ENCODE peak calls at places on chromosome 17, in nine cellular contexts. W is prostate gland; L is bronchial epithelial cell; I is left cardiac atrium; T is stimulated activated CD4-positive, alpha-beta T cell treated with anti-CD3 and anti-CD28 coated beads, Interleukin-2, amount 100 ng/mL, for 24 hours; H is CD8-positive, alpha-beta memory T cell; U is endodermal cell; P is HTR-8/SVneo; K is T1000. Q is an unnamed sample.

GRCh38 chr17:21287703-21288449 is 3.4 kb downstream of the MAP2K3 start:
- DNase-seq in U (no peak), I (peak), L (peak), P (peak), W (peak), T (peak), H (peak), K (peak), Q (peak)

GRCh38 chr17:39722965-39723848 is 7.1 kb downstream of the MIEN1 start:
- DNase-seq in P (no peak), U (peak), W (no peak), T (peak), H (no peak), I (no peak), K (no peak), L (no peak), Q (no peak)

GRCh38 chr17:28495626-28496025 is 10.5 kb upstream of the FOXN1 start:
- DNase-seq in U (no peak), W (no peak), K (no peak), H (no peak), P (no peak), T (no peak), L (no peak), I (no peak), Q (no peak)

GRCh38 chr17:10144456-10144855 is 54.0 kb downstream of the GAS7 start:
- DNase-seq in H (no peak), T (no peak), L (no peak), P (no peak), U (no peak), W (no peak), I (no peak), K (no peak), Q (no peak)

GRCh38 chr17:2050246-2050866 is 4.5 kb upstream of the HIC1 start:
- DNase-seq in T (peak), K (peak), I (peak), H (peak), U (peak), P (no peak), W (peak), L (no peak), Q (peak)

GRCh38 chr17:45784583-45785372 is 658 bp downstream of the CRHR1 start:
- DNase-seq in T (peak), U (peak), L (no peak), I (no peak), K (no peak), H (peak), P (peak), W (peak), Q (peak)

GRCh38 chr17:74677558-74678466 is 34.9 kb downstream of the CD300LF start:
- DNase-seq in H (no peak), W (no peak), I (peak), U (peak), L (peak), P (no peak), T (no peak), K (no peak), Q (no peak)

GRCh38 chr17:81097134-81097942 is 62.4 kb downstream of the BAIAP2 start:
- DNase-seq in H (peak), W (peak), L (peak), K (peak), P (peak), U (peak), T (peak), I (peak), Q (peak)

GRCh38 chr17:2054740-2055493 is at the start of gene HIC1:
- DNase-seq in P (peak), T (peak), H (peak), U (peak), W (peak), K (peak), L (peak), I (peak), Q (peak)

GRCh38 chr17:7780736-7781135 is 53.3 kb upstream of the KDM6B start:
- DNase-seq in I (no peak), W (no peak), T (no peak), P (no peak), H (no peak), L (no peak), K (no peak), U (no peak), Q (no peak)

GRCh38 chr17:33520404-33521032 is 227.4 kb upstream of the ASIC2 start:
- DNase-seq in I (peak), P (peak), H (no peak), K (no peak), U (peak), T (peak), W (peak), L (peak), Q (no peak)

GRCh38 chr17:47806913-47807255 is 14.7 kb downstream of the OSBPL7 start:
- DNase-seq in I (no peak), W (no peak), U (peak), H (no peak), K (no peak), P (no peak), T (no peak), L (no peak), Q (no peak)

GRCh38 chr17:55117063-55117611 is 147.6 kb upstream of the HLF start:
- DNase-seq in T (no peak), U (no peak), K (no peak), H (no peak), L (peak), W (no peak), I (no peak), P (no peak), Q (no peak)

GRCh38 chr17:9427460-9428315 is 147.9 kb downstream of the STX8 start:
- DNase-seq in K (no peak), W (no peak), U (peak), P (no peak), I (no peak), H (no peak), T (no peak), L (peak), Q (no peak)

GRCh38 chr17:69567130-69567529 is 152.6 kb downstream of the MAP2K6 start:
- DNase-seq in U (peak), T (no peak), H (no peak), I (no peak), K (no peak), L (peak), W (no peak), P (no peak), Q (no peak)

GRCh38 chr17:39661044-39661406 is 4.1 kb upstream of the TCAP start:
- DNase-seq in I (peak), H (no peak), W (no peak), K (no peak), U (no peak), L (no peak), P (no peak), T (no peak), Q (no peak)

GRCh38 chr17:62591323-62591722 is 36.1 kb upstream of the MRC2 start:
- DNase-seq in L (no peak), W (no peak), I (no peak), T (no peak), U (no peak), K (no peak), H (no peak), P (no peak), Q (no peak)

GRCh38 chr17:69412336-69412735 is 2.2 kb upstream of the MAP2K6 start:
- DNase-seq in T (no peak), I (no peak), H (no peak), L (no peak), K (no peak), W (no peak), P (no peak), U (peak), Q (no peak)

GRCh38 chr17:77356109-77356689 is 215.4 kb downstream of the SEC14L1 start:
- DNase-seq in U (peak), L (peak), H (no peak), P (peak), T (no peak), K (peak), W (no peak), I (no peak), Q (peak)

GRCh38 chr17:68709995-68710780 is 109.0 kb upstream of the FAM20A start:
- DNase-seq in W (no peak), I (no peak), P (no peak), U (no peak), T (no peak), H (no peak), K (no peak), L (no peak), Q (no peak)

GRCh38 chr17:80030730-80031410 is 4.8 kb downstream of the TBC1D16 start:
- DNase-seq in W (peak), K (no peak), L (peak), I (no peak), T (no peak), H (no peak), U (no peak), P (no peak), Q (peak)

GRCh38 chr17:32801193-32801592 is 75.7 kb downstream of the MYO1D start:
- DNase-seq in U (no peak), I (no peak), W (no peak), K (no peak), H (no peak), T (no peak), L (no peak), P (no peak), Q (no peak)

GRCh38 chr17:48854774-48855476 is 24.1 kb downstream of the CALCOCO2 start:
- DNase-seq in L (no peak), I (no peak), U (peak), P (no peak), T (no peak), K (no peak), H (no peak), W (no peak), Q (no peak)

GRCh38 chr17:29590979-29591736 is 1.7 kb upstream of the GIT1 start:
- DNase-seq in I (peak), P (peak), T (peak), L (peak), H (peak), K (peak), W (no peak), U (no peak), Q (no peak)

GRCh38 chr17:52606098-52606497 is 447.6 kb upstream of the CA10 start:
- DNase-seq in U (no peak), I (no peak), L (peak), T (no peak), P (no peak), K (no peak), H (no peak), W (no peak), Q (no peak)

GRCh38 chr17:49779730-49780220 is 8.7 kb upstream of the KAT7 start:
- DNase-seq in L (peak), K (no peak), I (no peak), P (peak), U (no peak), H (no peak), T (no peak), W (no peak), Q (no peak)

GRCh38 chr17:38358586-38359513 is 7.2 kb downstream of the SOCS7 start:
- DNase-seq in W (peak), T (no peak), I (no peak), U (no peak), P (no peak), L (peak), H (no peak), K (no peak), Q (no peak)

GRCh38 chr17:43860927-43861622 is 14.1 kb downstream of the CD300LG start:
- DNase-seq in L (no peak), T (no peak), H (no peak), K (no peak), W (no peak), P (no peak), I (peak), U (no peak), Q (no peak)

GRCh38 chr17:78648293-78648692 is 71.1 kb upstream of the DNAH17 start:
- DNase-seq in K (no peak), T (no peak), H (no peak), P (no peak), L (no peak), U (no peak), I (no peak), W (no peak), Q (no peak)

GRCh38 chr17:57085448-57086068 is 512 bp downstream of the AKAP1 start:
- DNase-seq in P (peak), L (no peak), W (no peak), I (peak), U (peak), T (peak), H (peak), K (peak), Q (peak)

GRCh38 chr17:27366438-27366837 is 72.5 kb downstream of the WSB1 start:
- DNase-seq in H (no peak), K (no peak), L (no peak), U (no peak), T (no peak), P (no peak), W (no peak), I (no peak), Q (no peak)

GRCh38 chr17:78923660-78924453 is 1.3 kb downstream of the TIMP2 start:
- DNase-seq in W (peak), T (peak), U (peak), I (peak), H (peak), P (no peak), L (peak), K (no peak), Q (peak)

GRCh38 chr17:81065500-81065899 is 30.5 kb downstream of the BAIAP2 start:
- DNase-seq in K (no peak), I (no peak), H (no peak), U (no peak), W (no peak), T (no peak), P (no peak), L (no peak), Q (no peak)

GRCh38 chr17:33192961-33193911 is 99.9 kb downstream of the ASIC2 start:
- DNase-seq in K (no peak), H (no peak), L (no peak), U (peak), W (no peak), I (no peak), P (no peak), T (no peak), Q (no peak)

GRCh38 chr17:2214047-2214717 is 89.4 kb downstream of the SMG6 start:
- DNase-seq in W (no peak), P (peak), H (no peak), I (peak), L (peak), T (peak), U (peak), K (peak), Q (no peak)

Q was measured in ureter.